ENCODE peak calls at places on chromosomes 13 and 19, in seven cellular contexts. One of them, this sample, is unnamed.

GRCh38 chr13:101751488-101751887 is 299.0 kb downstream of the ITGBL1 start:
- DNase-seq in A549: no peak
- DNase-seq in kidney: no peak
- DNase-seq in gastrocnemius medialis: no peak
- DNase-seq in MCF 10A: peak
- DNase-seq in A673: peak
- DNase-seq in mucosa of descending colon: no peak
- DNase-seq in this sample: no peak

GRCh38 chr13:44142911-44143665 is 230.5 kb upstream of the SERP2 start:
- DNase-seq in A549: peak
- DNase-seq in kidney: no peak
- DNase-seq in gastrocnemius medialis: no peak
- DNase-seq in MCF 10A: peak
- DNase-seq in A673: no peak
- DNase-seq in mucosa of descending colon: no peak
- DNase-seq in this sample: no peak

GRCh38 chr13:57673197-57673596 is 41.7 kb downstream of the PCDH17 start:
- DNase-seq in A549: no peak
- DNase-seq in kidney: no peak
- DNase-seq in gastrocnemius medialis: no peak
- DNase-seq in MCF 10A: no peak
- DNase-seq in A673: peak
- DNase-seq in mucosa of descending colon: no peak
- DNase-seq in this sample: no peak

GRCh38 chr13:50805805-50806204 is 37.7 kb downstream of the DLEU7 start:
- DNase-seq in A549: no peak
- DNase-seq in kidney: no peak
- DNase-seq in gastrocnemius medialis: no peak
- DNase-seq in MCF 10A: peak
- DNase-seq in A673: peak
- DNase-seq in mucosa of descending colon: no peak
- DNase-seq in this sample: no peak

GRCh38 chr13:113859311-113860050 is 4.4 kb downstream of the GAS6 start:
- DNase-seq in A549: no peak
- DNase-seq in kidney: peak
- DNase-seq in gastrocnemius medialis: no peak
- DNase-seq in MCF 10A: no peak
- DNase-seq in A673: no peak
- DNase-seq in mucosa of descending colon: no peak
- DNase-seq in this sample: no peak

GRCh38 chr19:38034153-38034835 is 127.3 kb downstream of the SIPA1L3 start:
- DNase-seq in A549: no peak
- DNase-seq in kidney: peak
- DNase-seq in gastrocnemius medialis: no peak
- DNase-seq in MCF 10A: no peak
- DNase-seq in A673: peak
- DNase-seq in mucosa of descending colon: peak
- DNase-seq in this sample: peak

GRCh38 chr13:32079586-32079985 is 48.0 kb downstream of the FRY start:
- DNase-seq in A549: no peak
- DNase-seq in kidney: no peak
- DNase-seq in gastrocnemius medialis: no peak
- DNase-seq in MCF 10A: no peak
- DNase-seq in A673: no peak
- DNase-seq in mucosa of descending colon: no peak
- DNase-seq in this sample: no peak

GRCh38 chr13:44365008-44365407 is 8.6 kb upstream of the SERP2 start:
- DNase-seq in A549: no peak
- DNase-seq in kidney: no peak
- DNase-seq in gastrocnemius medialis: no peak
- DNase-seq in MCF 10A: no peak
- DNase-seq in A673: no peak
- DNase-seq in mucosa of descending colon: no peak
- DNase-seq in this sample: no peak

GRCh38 chr13:85529216-85529590 is 270.0 kb downstream of the SLITRK6 start:
- DNase-seq in A549: no peak
- DNase-seq in kidney: no peak
- DNase-seq in gastrocnemius medialis: no peak
- DNase-seq in MCF 10A: no peak
- DNase-seq in A673: no peak
- DNase-seq in mucosa of descending colon: no peak
- DNase-seq in this sample: no peak

GRCh38 chr13:95601216-95601615 is 43.3 kb downstream of the DZIP1 start:
- DNase-seq in A549: no peak
- DNase-seq in kidney: no peak
- DNase-seq in gastrocnemius medialis: no peak
- DNase-seq in MCF 10A: no peak
- DNase-seq in A673: no peak
- DNase-seq in mucosa of descending colon: no peak
- DNase-seq in this sample: no peak

GRCh38 chr13:110524484-110525254 is 36.9 kb downstream of the RAB20 start:
- DNase-seq in A549: no peak
- DNase-seq in kidney: no peak
- DNase-seq in gastrocnemius medialis: no peak
- DNase-seq in MCF 10A: peak
- DNase-seq in A673: no peak
- DNase-seq in mucosa of descending colon: peak
- DNase-seq in this sample: no peak

GRCh38 chr19:4969772-4970531 is 1.0 kb downstream of the KDM4B start:
- DNase-seq in A549: no peak
- DNase-seq in kidney: no peak
- DNase-seq in gastrocnemius medialis: no peak
- DNase-seq in MCF 10A: peak
- DNase-seq in A673: peak
- DNase-seq in mucosa of descending colon: peak
- DNase-seq in this sample: peak

GRCh38 chr19:47819841-47820244 is 1.9 kb upstream of the CRX start:
- DNase-seq in A549: no peak
- DNase-seq in kidney: no peak
- DNase-seq in gastrocnemius medialis: no peak
- DNase-seq in MCF 10A: no peak
- DNase-seq in A673: no peak
- DNase-seq in mucosa of descending colon: no peak
- DNase-seq in this sample: no peak

GRCh38 chr13:98535501-98536357 is 41.2 kb downstream of the STK24 start:
- DNase-seq in A549: no peak
- DNase-seq in kidney: no peak
- DNase-seq in gastrocnemius medialis: no peak
- DNase-seq in MCF 10A: no peak
- DNase-seq in A673: no peak
- DNase-seq in mucosa of descending colon: no peak
- DNase-seq in this sample: no peak

GRCh38 chr19:3857449-3858003 is 11.3 kb downstream of the ZFR2 start:
- DNase-seq in A549: no peak
- DNase-seq in kidney: no peak
- DNase-seq in gastrocnemius medialis: no peak
- DNase-seq in MCF 10A: no peak
- DNase-seq in A673: no peak
- DNase-seq in mucosa of descending colon: no peak
- DNase-seq in this sample: no peak

GRCh38 chr19:54952591-54953344 is 5.4 kb upstream of the NLRP7 start:
- DNase-seq in A549: no peak
- DNase-seq in kidney: no peak
- DNase-seq in gastrocnemius medialis: no peak
- DNase-seq in MCF 10A: peak
- DNase-seq in A673: no peak
- DNase-seq in mucosa of descending colon: no peak
- DNase-seq in this sample: peak

GRCh38 chr13:112941349-112941748 is 27.7 kb upstream of the MCF2L start:
- DNase-seq in A549: no peak
- DNase-seq in kidney: no peak
- DNase-seq in gastrocnemius medialis: no peak
- DNase-seq in MCF 10A: no peak
- DNase-seq in A673: no peak
- DNase-seq in mucosa of descending colon: no peak
- DNase-seq in this sample: no peak

GRCh38 chr13:67366533-67366932 is 136.4 kb upstream of the PCDH9 start:
- DNase-seq in A549: no peak
- DNase-seq in kidney: no peak
- DNase-seq in gastrocnemius medialis: no peak
- DNase-seq in MCF 10A: peak
- DNase-seq in A673: peak
- DNase-seq in mucosa of descending colon: no peak
- DNase-seq in this sample: no peak

GRCh38 chr19:41427647-41428480 is 690 bp upstream of the B3GNT8 start:
- DNase-seq in A549: no peak
- DNase-seq in kidney: peak
- DNase-seq in gastrocnemius medialis: no peak
- DNase-seq in MCF 10A: no peak
- DNase-seq in A673: peak
- DNase-seq in mucosa of descending colon: peak
- DNase-seq in this sample: no peak

GRCh38 chr13:105925496-105925895 is 610.0 kb downstream of the EFNB2 start:
- DNase-seq in A549: no peak
- DNase-seq in kidney: no peak
- DNase-seq in gastrocnemius medialis: no peak
- DNase-seq in MCF 10A: peak
- DNase-seq in A673: no peak
- DNase-seq in mucosa of descending colon: no peak
- DNase-seq in this sample: no peak

GRCh38 chr13:99589575-99589974 is 88.3 kb downstream of the TM9SF2 start:
- DNase-seq in A549: no peak
- DNase-seq in kidney: no peak
- DNase-seq in gastrocnemius medialis: no peak
- DNase-seq in MCF 10A: no peak
- DNase-seq in A673: no peak
- DNase-seq in mucosa of descending colon: no peak
- DNase-seq in this sample: no peak

GRCh38 chr19:38079926-38080380 is 144.1 kb downstream of the DPF1 start:
- DNase-seq in A549: peak
- DNase-seq in kidney: no peak
- DNase-seq in gastrocnemius medialis: no peak
- DNase-seq in MCF 10A: peak
- DNase-seq in A673: peak
- DNase-seq in mucosa of descending colon: peak
- DNase-seq in this sample: no peak

GRCh38 chr13:45049478-45049877 is 60.1 kb downstream of the GPALPP1 start:
- DNase-seq in A549: no peak
- DNase-seq in kidney: no peak
- DNase-seq in gastrocnemius medialis: no peak
- DNase-seq in MCF 10A: no peak
- DNase-seq in A673: no peak
- DNase-seq in mucosa of descending colon: no peak
- DNase-seq in this sample: no peak

GRCh38 chr19:40217027-40217810 is 965 bp downstream of the TTC9B start:
- DNase-seq in A549: peak
- DNase-seq in kidney: no peak
- DNase-seq in gastrocnemius medialis: no peak
- DNase-seq in MCF 10A: no peak
- DNase-seq in A673: peak
- DNase-seq in mucosa of descending colon: peak
- DNase-seq in this sample: no peak
- TF ChIP-seq CTCF in A549: peak
- TF ChIP-seq CTCF in kidney: peak
- TF ChIP-seq CTCF in gastrocnemius medialis: peak
- TF ChIP-seq CTCF in MCF 10A: peak
- TF ChIP-seq CTCF in A673: peak
- TF ChIP-seq CTCF in mucosa of descending colon: peak
- TF ChIP-seq CTCF in this sample: peak

GRCh38 chr19:29844891-29845575 is 33.2 kb downstream of the CCNE1 start:
- DNase-seq in A549: peak
- DNase-seq in kidney: peak
- DNase-seq in gastrocnemius medialis: peak
- DNase-seq in MCF 10A: peak
- DNase-seq in A673: peak
- DNase-seq in mucosa of descending colon: peak
- DNase-seq in this sample: peak
- TF ChIP-seq CTCF in A549: no peak
- TF ChIP-seq CTCF in kidney: no peak
- TF ChIP-seq CTCF in gastrocnemius medialis: peak
- TF ChIP-seq CTCF in MCF 10A: no peak
- TF ChIP-seq CTCF in A673: no peak
- TF ChIP-seq CTCF in mucosa of descending colon: no peak
- TF ChIP-seq CTCF in this sample: no peak

GRCh38 chr13:65638572-65639168 is 1591.5 kb downstream of the PCDH9 start:
- DNase-seq in A549: peak
- DNase-seq in kidney: no peak
- DNase-seq in gastrocnemius medialis: no peak
- DNase-seq in MCF 10A: peak
- DNase-seq in A673: peak
- DNase-seq in mucosa of descending colon: peak
- DNase-seq in this sample: no peak
- TF ChIP-seq CTCF in A549: peak
- TF ChIP-seq CTCF in kidney: peak
- TF ChIP-seq CTCF in gastrocnemius medialis: peak
- TF ChIP-seq CTCF in MCF 10A: peak
- TF ChIP-seq CTCF in A673: peak
- TF ChIP-seq CTCF in mucosa of descending colon: no peak
- TF ChIP-seq CTCF in this sample: peak

GRCh38 chr19:49362048-49362925 is at the start of gene TEAD2:
- DNase-seq in A549: peak
- DNase-seq in kidney: peak
- DNase-seq in gastrocnemius medialis: peak
- DNase-seq in MCF 10A: peak
- DNase-seq in A673: peak
- DNase-seq in mucosa of descending colon: peak
- DNase-seq in this sample: no peak

GRCh38 chr19:49362926-49363264 is 679 bp upstream of the TEAD2 start:
- DNase-seq in A549: no peak
- DNase-seq in kidney: peak
- DNase-seq in gastrocnemius medialis: no peak
- DNase-seq in MCF 10A: no peak
- DNase-seq in A673: no peak
- DNase-seq in mucosa of descending colon: peak
- DNase-seq in this sample: no peak

GRCh38 chr19:49361438-49362047 is 673 bp downstream of the TEAD2 start:
- DNase-seq in A549: peak
- DNase-seq in kidney: peak
- DNase-seq in gastrocnemius medialis: peak
- DNase-seq in MCF 10A: peak
- DNase-seq in A673: peak
- DNase-seq in mucosa of descending colon: peak
- DNase-seq in this sample: no peak

GRCh38 chr19:49364083-49364687 is 508 bp downstream of the DKKL1 start:
- DNase-seq in A549: no peak
- DNase-seq in kidney: peak
- DNase-seq in gastrocnemius medialis: no peak
- DNase-seq in MCF 10A: no peak
- DNase-seq in A673: no peak
- DNase-seq in mucosa of descending colon: no peak
- DNase-seq in this sample: no peak

DNA sequence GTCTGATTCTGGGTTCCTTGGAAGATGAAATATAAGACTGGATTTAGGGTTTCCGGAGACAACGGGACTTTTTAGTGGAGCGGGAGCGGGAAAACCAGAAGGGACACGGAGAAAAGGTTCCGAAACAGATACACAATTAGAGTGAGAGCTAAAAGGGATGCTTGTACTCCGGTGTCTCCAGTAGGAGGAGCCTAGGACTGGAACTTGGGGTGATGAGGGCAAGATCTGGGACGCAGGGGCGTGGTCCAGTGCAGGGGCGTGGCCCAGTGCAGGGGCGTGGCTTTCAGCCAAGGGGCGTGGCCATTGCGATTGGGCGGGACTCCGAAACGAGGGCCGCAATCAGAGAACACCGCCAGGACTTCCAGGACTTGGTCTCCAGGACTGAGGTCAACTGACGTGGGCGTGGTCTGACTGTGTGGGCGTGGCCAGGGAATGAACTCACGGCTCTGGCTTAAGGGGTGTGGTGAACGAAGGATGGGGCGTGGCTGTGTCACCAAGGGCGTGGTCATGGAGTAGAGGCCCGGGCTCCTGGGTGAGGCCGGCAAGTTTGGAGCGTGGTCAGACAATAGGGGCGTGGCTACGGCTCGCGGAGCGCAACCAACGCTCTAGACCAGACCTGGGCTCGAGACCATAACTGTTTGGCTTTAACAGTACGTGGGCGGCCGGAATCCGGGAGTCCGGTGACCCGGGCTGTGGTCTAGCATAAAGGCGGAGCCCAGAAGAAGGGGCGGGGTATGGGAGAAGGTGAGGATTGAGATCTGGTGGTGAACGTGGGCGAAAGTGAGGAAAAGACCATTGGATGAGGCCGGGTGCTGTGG is at the start of gene DKKL1:
- DNase-seq in A549: peak
- DNase-seq in kidney: peak
- DNase-seq in gastrocnemius medialis: peak
- DNase-seq in MCF 10A: peak
- DNase-seq in A673: peak
- DNase-seq in mucosa of descending colon: peak
- DNase-seq in this sample: peak
- TF ChIP-seq CTCF in A549: peak
- TF ChIP-seq CTCF in kidney: no peak
- TF ChIP-seq CTCF in gastrocnemius medialis: no peak
- TF ChIP-seq CTCF in MCF 10A: peak
- TF ChIP-seq CTCF in A673: peak
- TF ChIP-seq CTCF in mucosa of descending colon: no peak
- TF ChIP-seq CTCF in this sample: no peak

This sample was measured in CD14-positive monocyte.